ENCODE peak calls at places on chromosome 16, in eight cellular contexts. T is astrocyte, V is neural progenitor cell, H is MM.1S, X is endothelial cell of umbilical vein, W is DND-41, Q is colonic mucosa, N is mesendoderm. R is an unnamed sample.

GRCh38 chr16:2825899-2826298 is 4.2 kb upstream of the ZG16B start:
- DNase-seq in W (no peak), X (no peak), N (no peak), T (no peak), V (no peak), H (no peak), Q (no peak), R (no peak)

GRCh38 chr16:54939537-54940278 is 9.0 kb downstream of the IRX5 start:
- DNase-seq in N (peak), H (no peak), W (no peak), Q (no peak), T (no peak), V (peak), X (no peak), R (no peak)

GRCh38 chr16:9334091-9334490 is 242.6 kb downstream of the HAPSTR1 start:
- DNase-seq in W (no peak), T (no peak), Q (no peak), X (peak), V (no peak), N (no peak), H (no peak), R (no peak)

GRCh38 chr16:71894921-71895678 is at the start of gene IST1:
- DNase-seq in W (peak), Q (peak), V (peak), H (peak), X (peak), N (peak), T (peak), R (peak)

GRCh38 chr16:63596716-63597115 is 1525.1 kb downstream of the CDH11 start:
- DNase-seq in N (no peak), H (no peak), Q (no peak), W (no peak), V (no peak), T (no peak), X (no peak), R (no peak)

GRCh38 chr16:87465306-87465705 is 27.5 kb downstream of the ZCCHC14 start:
- DNase-seq in Q (peak), T (peak), X (peak), W (peak), V (no peak), H (no peak), N (no peak), R (no peak)

GRCh38 chr16:9258423-9259051 is 167.1 kb downstream of the HAPSTR1 start:
- DNase-seq in X (peak), W (peak), V (peak), T (peak), N (peak), H (peak), Q (peak), R (no peak)

GRCh38 chr16:50267651-50268050 is 1.3 kb downstream of the ADCY7 start:
- DNase-seq in T (no peak), W (peak), Q (peak), V (no peak), H (no peak), N (no peak), X (no peak), R (no peak)

GRCh38 chr16:71845639-71846431 is at the start of gene ATXN1L:
- DNase-seq in W (peak), X (peak), Q (peak), H (peak), N (peak), T (peak), V (peak), R (no peak)

GRCh38 chr16:87017388-87018012 is 299.7 kb downstream of the C16orf95 start:
- DNase-seq in X (peak), W (no peak), T (peak), Q (no peak), N (peak), V (peak), H (no peak), R (no peak)

GRCh38 chr16:57807968-57808528 is 5.8 kb upstream of the KIFC3 start:
- DNase-seq in T (peak), H (peak), V (peak), W (peak), Q (peak), N (peak), X (peak), R (peak)

GRCh38 chr16:57809276-57809793 is 7.0 kb upstream of the KIFC3 start:
- DNase-seq in Q (no peak), X (no peak), H (no peak), N (no peak), T (no peak), V (no peak), W (no peak), R (no peak)

GRCh38 chr16:57808589-57808988 is 6.3 kb upstream of the KIFC3 start:
- DNase-seq in H (no peak), X (no peak), W (no peak), T (no peak), V (no peak), N (no peak), Q (no peak), R (no peak)

GRCh38 chr16:57809843-57810196 is 7.5 kb upstream of the KIFC3 start:
- DNase-seq in H (peak), W (peak), X (no peak), V (no peak), T (no peak), N (no peak), Q (no peak), R (no peak)

DNA sequence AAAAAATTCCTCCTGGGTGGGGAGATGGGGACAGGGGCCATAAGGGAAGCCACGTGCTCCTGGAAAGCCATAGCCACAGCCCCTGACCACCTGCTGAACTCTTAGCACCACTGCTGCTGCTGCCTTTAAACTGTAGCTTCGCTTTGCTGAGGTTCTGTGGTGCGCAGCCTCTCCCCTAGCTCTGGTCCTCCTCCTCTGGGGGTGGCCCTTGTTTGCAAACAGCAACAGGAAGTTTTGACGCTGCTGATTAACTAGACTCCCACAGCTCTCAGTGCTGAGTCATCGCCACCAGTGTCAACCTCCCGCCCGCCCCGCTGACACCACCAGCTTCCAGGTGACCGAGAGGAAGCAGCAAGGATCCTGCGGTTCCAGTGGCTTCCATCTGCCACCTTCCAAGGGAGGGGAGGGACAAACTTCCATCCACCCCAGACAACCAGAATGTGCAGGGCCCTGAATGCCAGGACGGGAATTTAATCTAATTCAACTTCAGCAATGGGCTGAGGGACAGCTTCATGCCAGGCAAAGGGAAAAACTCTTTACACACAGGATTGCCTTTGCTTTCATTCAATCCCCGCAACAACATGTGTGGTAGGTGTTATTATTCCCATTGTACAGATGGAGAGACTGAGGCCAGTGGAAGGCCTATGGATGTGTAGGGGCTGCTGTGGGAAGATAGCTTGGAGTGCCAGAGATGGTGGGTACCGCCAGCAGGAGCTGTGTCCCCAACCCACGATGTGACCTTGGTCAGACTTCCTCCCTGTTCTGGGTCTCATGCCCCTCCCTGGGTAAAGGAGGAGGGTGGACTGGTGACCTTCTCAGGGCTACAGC is 8.1 kb upstream of the KIFC3 start:
- DNase-seq in W (peak), H (peak), N (peak), X (peak), V (peak), T (peak), Q (peak), R (no peak)
- H3K27ac ChIP-seq in W (peak), H (peak), N (peak), X (peak), V (no peak), T (no peak), Q (peak), R (peak)

GRCh38 chr16:24138024-24138423 is 118.1 kb upstream of the CACNG3 start:
- DNase-seq in V (peak), N (peak), W (no peak), T (no peak), X (no peak), Q (no peak), H (no peak), R (no peak)

GRCh38 chr16:24139282-24139681 is 116.9 kb upstream of the CACNG3 start:
- DNase-seq in W (no peak), T (no peak), N (peak), H (no peak), V (no peak), X (no peak), Q (no peak), R (no peak)

GRCh38 chr16:24132797-24133155 is 123.4 kb upstream of the CACNG3 start:
- DNase-seq in Q (no peak), N (no peak), H (no peak), X (no peak), T (no peak), V (no peak), W (no peak), R (no peak)

GRCh38 chr16:24132048-24132796 is 123.9 kb upstream of the CACNG3 start:
- DNase-seq in T (no peak), H (no peak), N (peak), Q (no peak), X (no peak), W (no peak), V (no peak), R (no peak)

DNA sequence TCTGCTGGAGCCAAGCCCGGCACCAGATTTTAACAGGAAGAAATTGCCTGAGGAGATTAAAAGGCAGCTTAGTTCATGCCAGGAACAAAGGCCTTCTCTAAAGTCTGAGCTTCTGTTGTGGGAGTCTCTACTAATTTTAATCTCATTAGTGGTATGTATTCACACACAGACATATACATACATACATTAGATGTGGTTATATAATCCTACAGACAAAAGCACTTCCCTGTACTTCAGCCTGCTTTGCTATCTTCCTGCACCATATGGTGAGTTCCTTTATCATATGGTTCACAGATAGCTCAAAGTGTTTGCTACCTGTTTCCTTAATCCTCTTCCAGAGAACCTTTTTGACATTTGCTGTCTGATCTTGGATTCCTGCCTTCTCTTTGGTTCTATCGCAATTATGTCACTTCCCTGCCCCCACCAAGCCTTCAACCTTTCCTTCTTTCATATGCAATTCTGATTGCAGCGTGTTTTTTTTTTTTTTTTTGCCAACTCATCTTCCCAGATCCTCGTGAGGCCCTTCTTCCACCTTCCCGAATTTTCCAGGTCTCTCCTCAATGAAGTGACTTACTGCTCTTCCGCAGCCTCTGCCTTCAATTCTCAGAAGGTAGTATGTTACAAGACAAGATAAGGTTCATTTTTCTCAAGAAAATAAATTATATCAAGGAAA is 120.4 kb upstream of the CACNG3 start:
- DNase-seq in X (no peak), W (no peak), T (no peak), V (peak), Q (no peak), N (peak), H (no peak), R (no peak)
- H3K9ac ChIP-seq in X (no peak), W (no peak), T (no peak), V (no peak), Q (no peak), N (no peak), H (no peak), R (no peak)

GRCh38 chr16:88769617-88770458 is 15.2 kb downstream of the PIEZO1 start:
- DNase-seq in V (peak), T (no peak), H (no peak), X (peak), W (peak), N (peak), Q (peak), R (no peak)
- H3K27ac ChIP-seq in V (no peak), T (peak), H (no peak), X (no peak), W (no peak), N (no peak), Q (peak), R (peak)

GRCh38 chr16:23400387-23400930 is 52.5 kb downstream of the COG7 start:
- DNase-seq in V (no peak), W (no peak), N (no peak), X (no peak), T (no peak), H (no peak), Q (no peak), R (no peak)
- H3K9ac ChIP-seq in V (no peak), W (no peak), N (no peak), X (no peak), T (no peak), H (no peak), Q (no peak), R (no peak)

GRCh38 chr16:643050-643368 is 1.4 kb downstream of the MCRIP2 start:
- DNase-seq in T (no peak), N (no peak), Q (no peak), V (no peak), W (no peak), H (no peak), X (no peak), R (no peak)
- H3K27ac ChIP-seq in T (no peak), N (no peak), Q (peak), V (no peak), W (no peak), H (peak), X (no peak), R (no peak)

DNA sequence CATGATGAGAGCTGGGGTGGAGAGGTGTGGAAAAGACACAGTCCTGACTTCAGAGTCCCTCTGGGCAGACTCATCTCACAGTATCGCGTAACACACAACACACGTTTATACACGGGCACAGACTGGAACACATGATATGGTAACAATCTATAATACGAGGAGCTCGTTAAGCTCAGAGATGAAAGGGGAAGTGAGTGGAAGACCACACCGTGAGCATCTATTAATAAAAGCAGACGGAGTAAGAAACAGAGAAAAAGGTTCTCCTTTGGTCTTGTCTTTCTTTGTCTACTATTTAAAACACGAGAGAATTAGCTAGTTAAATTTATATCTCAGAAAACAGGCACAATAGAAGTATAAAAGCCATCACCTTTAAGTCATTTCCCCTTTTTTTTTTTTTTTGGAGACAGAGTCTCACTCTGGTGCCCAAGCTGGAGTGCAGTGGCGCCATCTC is 13.5 kb downstream of the ANKRD11 start:
- DNase-seq in H (no peak), W (no peak), V (no peak), X (no peak), N (no peak), Q (no peak), T (no peak), R (no peak)
- H3K9ac ChIP-seq in H (no peak), W (no peak), V (no peak), X (no peak), N (no peak), Q (peak), T (no peak), R (no peak)

GRCh38 chr16:75254359-75254837 is 3.0 kb upstream of the BCAR1 start:
- DNase-seq in X (peak), H (no peak), Q (peak), T (no peak), W (no peak), N (peak), V (no peak), R (no peak)
- H3K27ac ChIP-seq in X (peak), H (no peak), Q (no peak), T (peak), W (no peak), N (peak), V (no peak), R (peak)

GRCh38 chr16:80319181-80319580 is 221.6 kb upstream of the DYNLRB2 start:
- DNase-seq in T (no peak), X (no peak), V (no peak), Q (no peak), H (no peak), N (peak), W (no peak), R (no peak)
- H3K9ac ChIP-seq in T (no peak), X (no peak), V (no peak), Q (no peak), H (no peak), N (no peak), W (no peak), R (no peak)

GRCh38 chr16:67773099-67773498 is 33.3 kb downstream of the RANBP10 start:
- DNase-seq in H (no peak), Q (no peak), N (no peak), V (no peak), X (peak), W (no peak), T (no peak), R (no peak)

GRCh38 chr16:67774457-67774853 is 31.9 kb downstream of the RANBP10 start:
- DNase-seq in T (no peak), Q (no peak), H (no peak), X (no peak), V (no peak), W (no peak), N (no peak), R (no peak)

GRCh38 chr16:67775273-67775672 is 31.1 kb downstream of the RANBP10 start:
- DNase-seq in V (no peak), T (no peak), Q (no peak), H (no peak), N (no peak), W (no peak), X (no peak), R (no peak)

GRCh38 chr16:67770371-67770991 is 35.9 kb downstream of the RANBP10 start:
- DNase-seq in H (no peak), X (peak), N (no peak), V (no peak), T (no peak), Q (no peak), W (no peak), R (no peak)

DNA sequence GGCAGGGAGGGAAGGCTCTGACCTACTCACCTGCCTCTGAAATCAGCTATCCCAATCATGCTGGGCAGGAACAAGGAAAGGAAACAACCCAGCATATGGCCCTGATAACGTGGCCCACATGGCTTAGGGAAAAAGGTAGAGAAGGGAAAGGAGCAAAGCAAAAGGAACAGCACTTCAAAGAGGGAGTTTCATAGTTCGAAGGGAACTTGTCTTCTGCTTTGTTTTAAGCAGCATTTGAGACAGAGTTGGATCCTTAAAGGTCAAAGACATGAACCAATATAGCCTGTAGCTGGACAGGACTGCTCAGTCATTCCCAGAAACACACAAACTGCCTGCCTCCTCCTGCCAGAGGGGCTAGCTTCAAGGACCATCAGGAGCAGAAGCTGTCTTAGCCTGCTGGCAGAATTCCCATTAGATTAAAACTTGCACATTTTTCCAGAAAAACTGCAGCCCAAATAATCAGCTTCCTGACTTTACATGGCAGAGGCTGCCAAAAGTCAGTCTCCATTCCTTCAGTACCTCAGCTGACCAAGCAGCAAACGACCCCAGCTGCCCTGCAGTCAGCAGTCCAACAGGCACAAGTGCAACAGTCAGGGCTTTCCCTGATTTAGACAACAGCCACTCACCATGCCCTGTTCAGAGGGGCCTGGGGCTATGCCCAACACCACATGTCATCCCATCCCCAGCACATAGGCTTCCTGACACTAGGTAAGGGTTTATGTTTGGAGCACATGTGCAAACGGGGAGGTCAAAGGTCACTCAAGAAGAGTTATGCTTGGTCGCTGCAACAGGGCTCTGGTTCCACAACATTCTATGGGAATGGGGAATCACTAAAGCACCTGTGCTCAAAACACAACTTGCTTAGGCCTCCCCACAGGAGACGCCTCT is 32.5 kb downstream of the RANBP10 start:
- DNase-seq in V (no peak), H (no peak), W (no peak), Q (no peak), N (no peak), X (peak), T (no peak), R (no peak)
- H3K27ac ChIP-seq in V (peak), H (no peak), W (no peak), Q (no peak), N (no peak), X (peak), T (no peak), R (no peak)